ENCODE peak calls at places on chromosomes 13 and 19, in ten cellular contexts. K is AG09309, A is adrenal gland, E is transverse colon, J is tibial artery, U is AG10803, O is prostate gland, P is fibroblast of lung, F is OCI-LY7, D is ovary. R is an unnamed sample.

GRCh38 chr13:93290503-93290902 is 63.9 kb downstream of the GPC6 start:
- DNase-seq in K (no peak), A (no peak), E (no peak), J (no peak), U (no peak), O (no peak), P (peak), F (no peak), D (no peak), R (no peak)

GRCh38 chr19:31938675-31939074 is 406.7 kb upstream of the ZNF507 start:
- DNase-seq in K (no peak), A (no peak), E (no peak), J (no peak), U (no peak), O (no peak), P (peak), F (no peak), D (no peak), R (peak)

GRCh38 chr13:87130401-87130800 is 540.8 kb upstream of the SLITRK5 start:
- DNase-seq in K (no peak), A (no peak), E (no peak), J (no peak), U (no peak), O (no peak), P (no peak), F (no peak), D (no peak), R (no peak)

GRCh38 chr19:38360351-38360750 is 14.0 kb upstream of the PSMD8 start:
- DNase-seq in K (no peak), A (no peak), E (no peak), J (no peak), U (no peak), O (no peak), P (no peak), F (peak), D (no peak), R (no peak)

GRCh38 chr19:31803819-31804446 is 454.7 kb upstream of the TSHZ3 start:
- DNase-seq in K (no peak), A (no peak), E (no peak), J (no peak), U (no peak), O (no peak), P (no peak), F (no peak), D (no peak), R (no peak)

GRCh38 chr13:33031277-33031676 is 15.1 kb downstream of the KL start:
- DNase-seq in K (no peak), A (no peak), E (no peak), J (no peak), U (no peak), O (no peak), P (no peak), F (no peak), D (no peak), R (no peak)

GRCh38 chr13:46641274-46642081 is 88.5 kb downstream of the LRCH1 start:
- DNase-seq in K (no peak), A (no peak), E (no peak), J (no peak), U (no peak), O (no peak), P (no peak), F (no peak), D (no peak), R (no peak)

GRCh38 chr19:46356670-46357055 is 9.8 kb downstream of the PPP5C start:
- DNase-seq in K (no peak), A (no peak), E (no peak), J (no peak), U (no peak), O (no peak), P (no peak), F (no peak), D (no peak), R (no peak)

GRCh38 chr19:40576585-40577451 is at the start of gene SHKBP1:
- DNase-seq in K (peak), A (peak), E (peak), J (peak), U (peak), O (peak), P (peak), F (peak), D (peak), R (peak)

GRCh38 chr19:49952906-49953305 is 8.1 kb downstream of the SIGLEC11 start:
- DNase-seq in K (no peak), A (no peak), E (no peak), J (no peak), U (no peak), O (no peak), P (no peak), F (no peak), D (no peak), R (no peak)

GRCh38 chr19:49951806-49952474 is 9.0 kb downstream of the SIGLEC11 start:
- DNase-seq in K (no peak), A (no peak), E (no peak), J (no peak), U (no peak), O (no peak), P (no peak), F (no peak), D (no peak), R (no peak)

GRCh38 chr19:49954092-49954825 is 6.7 kb downstream of the SIGLEC11 start:
- DNase-seq in K (no peak), A (no peak), E (no peak), J (no peak), U (peak), O (no peak), P (peak), F (no peak), D (peak), R (peak)

GRCh38 chr19:49952475-49952829 is 8.5 kb downstream of the SIGLEC11 start:
- DNase-seq in K (no peak), A (no peak), E (no peak), J (no peak), U (no peak), O (no peak), P (no peak), F (no peak), D (no peak), R (no peak)

GRCh38 chr19:49953376-49953775 is 7.6 kb downstream of the SIGLEC11 start:
- DNase-seq in K (no peak), A (no peak), E (no peak), J (no peak), U (no peak), O (no peak), P (no peak), F (no peak), D (no peak), R (peak)
- TF ChIP-seq CTCF in K (no peak), A (no peak), E (no peak), J (no peak), U (no peak), O (no peak), P (no peak), F (no peak), D (no peak), R (no peak)

GRCh38 chr19:23365222-23365621 is 30.0 kb downstream of the ZNF91 start:
- DNase-seq in K (no peak), A (no peak), E (no peak), J (no peak), U (no peak), O (no peak), P (no peak), F (no peak), D (no peak), R (no peak)
- H3K4me3 ChIP-seq in K (no peak), A (no peak), E (no peak), J (no peak), U (no peak), O (no peak), P (no peak), F (no peak), D (no peak), R (no peak)

DNA sequence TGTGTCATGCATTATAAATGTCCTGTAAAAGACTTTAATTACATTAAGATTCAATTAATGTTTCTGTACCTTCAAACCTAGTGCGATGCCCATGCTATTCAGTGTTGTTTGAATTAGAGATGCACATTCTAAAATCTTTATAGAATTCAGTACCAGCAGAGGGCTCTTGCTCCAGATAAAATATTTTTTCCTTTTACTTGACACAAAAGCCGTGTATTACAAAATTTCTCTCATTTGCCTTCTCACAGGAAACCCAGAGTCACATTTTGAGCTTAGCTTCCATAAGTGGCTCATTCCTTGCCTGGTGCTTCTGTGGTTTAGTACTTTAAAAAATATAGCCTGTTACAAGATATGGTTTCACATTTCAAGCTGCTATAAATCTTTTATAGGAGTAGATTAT is 101.2 kb downstream of the RNF17 start:
- DNase-seq in K (no peak), A (no peak), E (no peak), J (no peak), U (peak), O (no peak), P (peak), F (peak), D (no peak), R (no peak)
- TF ChIP-seq CTCF in K (peak), A (no peak), E (no peak), J (peak), U (peak), O (no peak), P (peak), F (peak), D (no peak), R (no peak)

GRCh38 chr19:58217607-58218391 is 10.9 kb upstream of the ZNF544 start:
- DNase-seq in K (no peak), A (no peak), E (no peak), J (no peak), U (no peak), O (no peak), P (no peak), F (no peak), D (no peak), R (no peak)

GRCh38 chr19:58209577-58209976 is 19.1 kb upstream of the ZNF544 start:
- DNase-seq in K (no peak), A (no peak), E (no peak), J (no peak), U (no peak), O (no peak), P (no peak), F (no peak), D (no peak), R (no peak)

GRCh38 chr19:58212336-58213074 is 16.2 kb upstream of the ZNF544 start:
- DNase-seq in K (no peak), A (no peak), E (no peak), J (no peak), U (no peak), O (no peak), P (no peak), F (no peak), D (no peak), R (no peak)

GRCh38 chr19:58217069-58217481 is 11.6 kb upstream of the ZNF544 start:
- DNase-seq in K (no peak), A (no peak), E (no peak), J (no peak), U (no peak), O (no peak), P (no peak), F (no peak), D (no peak), R (no peak)

DNA sequence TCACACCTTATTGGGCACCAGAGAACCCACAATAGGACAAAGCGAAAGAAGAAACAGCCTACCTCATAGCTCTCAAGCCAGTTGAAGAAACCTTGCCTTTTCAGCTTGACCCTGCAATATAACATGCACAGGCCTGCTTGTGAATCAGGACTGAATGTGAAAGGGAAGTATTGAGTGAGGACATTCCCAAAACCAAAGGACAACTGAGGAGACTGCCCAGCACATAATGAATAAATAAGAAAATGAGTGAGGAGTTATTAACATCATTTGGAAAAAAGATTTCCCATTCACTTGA is 15.7 kb upstream of the ZNF544 start:
- DNase-seq in K (no peak), A (no peak), E (no peak), J (no peak), U (no peak), O (no peak), P (no peak), F (no peak), D (no peak), R (no peak)
- H3K4me3 ChIP-seq in K (no peak), A (no peak), E (no peak), J (no peak), U (no peak), O (no peak), P (no peak), F (no peak), D (no peak), R (no peak)

DNA sequence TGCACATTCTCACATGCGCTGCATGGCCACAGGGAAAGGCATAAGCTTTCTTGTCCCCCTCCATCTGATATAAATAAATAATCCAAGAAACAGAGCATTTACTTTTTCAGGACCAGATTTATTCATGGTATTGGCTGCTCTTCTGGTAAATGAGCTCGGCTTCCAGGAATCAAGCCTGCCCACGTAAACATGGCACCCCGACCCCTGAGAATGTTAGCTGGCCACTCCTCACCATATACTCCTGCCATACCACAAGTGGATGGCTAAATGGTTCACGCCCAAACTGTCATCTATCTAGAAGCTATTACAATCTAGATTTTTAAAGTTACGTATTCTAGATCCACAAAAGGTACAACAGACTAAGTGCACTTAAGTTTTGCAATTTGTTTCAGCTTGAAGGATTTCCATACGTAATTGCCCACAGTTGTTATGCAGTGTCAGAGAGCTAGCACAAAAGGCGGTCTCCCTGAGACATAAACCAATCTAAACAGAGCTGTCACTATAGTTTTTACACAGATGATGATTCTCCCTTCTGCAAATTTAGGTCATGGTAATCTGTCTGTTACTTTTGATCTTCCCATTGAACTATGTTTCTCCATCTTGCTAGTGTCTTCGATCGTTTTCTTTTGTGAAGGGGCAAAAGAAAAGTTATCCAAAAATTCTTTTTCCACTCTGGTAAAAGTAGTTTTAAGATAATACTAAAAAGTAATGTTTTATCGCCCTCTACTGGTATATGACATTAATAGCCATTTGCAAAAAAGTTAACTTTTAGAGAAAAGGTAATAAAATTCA is 16.2 kb upstream of the FOXO1 start:
- DNase-seq in K (no peak), A (no peak), E (no peak), J (no peak), U (peak), O (no peak), P (peak), F (peak), D (no peak), R (no peak)
- TF ChIP-seq CTCF in K (no peak), A (peak), E (peak), J (peak), U (peak), O (peak), P (no peak), F (peak), D (peak), R (peak)

DNA sequence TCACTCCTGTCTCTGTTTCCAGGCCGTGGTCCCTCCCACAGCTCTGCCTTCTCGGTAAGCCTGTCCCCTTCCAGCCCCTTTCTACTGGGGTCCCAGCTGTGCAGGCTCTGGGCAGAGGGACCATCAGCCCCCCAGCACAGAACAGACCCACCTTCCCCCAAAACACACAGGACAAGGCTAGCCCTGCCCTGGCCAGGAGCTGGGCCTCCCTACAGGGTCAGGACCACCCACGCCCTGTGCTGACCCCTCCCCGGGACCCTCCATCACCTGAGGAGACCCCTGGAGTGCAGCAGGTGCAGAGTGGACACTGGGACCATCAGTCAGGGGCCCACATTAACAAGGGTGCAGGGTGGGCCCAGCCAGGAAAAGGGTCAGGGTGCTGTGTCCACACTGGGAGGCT is 13.9 kb downstream of the CEACAM3 start:
- DNase-seq in K (no peak), A (no peak), E (no peak), J (no peak), U (no peak), O (no peak), P (no peak), F (no peak), D (no peak), R (no peak)
- H3K4me3 ChIP-seq in K (no peak), A (no peak), E (no peak), J (no peak), U (no peak), O (no peak), P (no peak), F (no peak), D (no peak), R (no peak)

GRCh38 chr19:42424712-42425131 is 2.5 kb downstream of the LIPE start:
- DNase-seq in K (no peak), A (no peak), E (no peak), J (no peak), U (no peak), O (no peak), P (no peak), F (no peak), D (peak), R (no peak)
- TF ChIP-seq CTCF in K (peak), A (peak), E (no peak), J (no peak), U (no peak), O (no peak), P (peak), F (peak), D (no peak), R (no peak)

DNA sequence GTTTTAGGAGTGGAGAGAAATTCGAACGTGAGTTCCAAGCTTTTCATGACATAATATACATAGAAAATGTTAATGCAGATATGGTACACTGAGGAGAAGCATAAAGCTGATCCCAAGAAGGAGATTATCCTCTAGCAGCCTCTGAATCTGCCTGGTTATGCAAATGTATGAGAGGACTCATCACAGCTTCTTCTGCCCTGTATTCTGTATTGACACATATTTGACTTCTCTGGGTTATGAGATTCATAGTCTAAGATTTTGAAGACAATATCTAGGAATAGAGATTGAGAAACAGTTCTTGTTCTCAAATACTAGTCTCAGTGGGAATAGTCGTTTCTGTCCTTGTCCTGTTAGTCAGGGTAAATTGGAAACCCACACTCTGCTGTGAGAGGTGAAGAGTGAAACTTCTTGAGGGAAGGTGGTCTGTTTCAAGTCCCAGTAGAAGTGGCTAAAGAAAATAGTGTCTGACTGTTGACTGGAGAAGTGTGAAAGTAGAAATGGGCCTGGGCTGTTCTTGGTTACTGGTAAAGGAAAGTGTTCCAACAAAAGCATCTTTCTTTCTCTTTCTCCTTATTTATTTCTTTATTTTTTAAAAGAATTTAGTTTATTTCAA is 1356.6 kb downstream of the SLITRK5 start:
- DNase-seq in K (no peak), A (no peak), E (no peak), J (no peak), U (no peak), O (no peak), P (no peak), F (no peak), D (no peak), R (no peak)
- H3K4me3 ChIP-seq in K (no peak), A (no peak), E (no peak), J (no peak), U (no peak), O (no peak), P (no peak), F (no peak), D (no peak), R (no peak)

DNA sequence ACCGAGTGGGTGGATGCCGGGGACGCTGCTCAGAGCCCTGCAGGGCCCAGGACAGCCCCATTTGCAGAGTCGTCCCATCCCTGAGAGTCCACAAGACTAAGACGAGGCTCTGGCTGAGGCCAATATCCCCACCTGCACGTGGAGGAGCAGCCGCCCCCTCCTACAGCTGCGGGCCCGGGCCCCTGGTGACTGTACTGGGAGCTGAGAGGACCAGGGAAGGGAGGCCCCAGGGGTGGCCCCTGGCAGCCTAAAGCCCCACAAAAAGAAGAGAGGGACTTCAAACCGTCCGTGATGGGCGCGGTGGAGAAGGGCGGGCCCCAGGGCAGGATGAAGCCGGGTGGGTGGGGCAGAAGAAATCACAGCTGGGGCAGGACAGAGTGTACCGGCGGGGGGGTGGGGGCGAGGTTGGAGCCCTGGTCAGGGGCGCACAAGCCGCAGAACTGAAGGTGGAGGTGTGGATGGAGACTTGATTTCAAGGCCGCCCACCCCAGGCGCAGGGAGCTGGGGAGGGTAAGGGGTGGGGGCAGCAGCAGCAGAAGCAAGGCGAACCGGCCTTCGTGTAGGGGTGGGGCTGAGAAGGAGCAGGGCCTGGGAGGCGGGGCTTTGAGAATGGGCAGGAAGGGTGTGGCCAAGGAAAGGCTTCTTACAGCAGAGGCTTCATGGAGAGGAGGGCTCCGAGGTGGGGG is 12.9 kb downstream of the CFD start:
- DNase-seq in K (no peak), A (peak), E (peak), J (no peak), U (peak), O (no peak), P (peak), F (peak), D (peak), R (no peak)
- TF ChIP-seq CTCF in K (no peak), A (no peak), E (no peak), J (no peak), U (no peak), O (no peak), P (no peak), F (no peak), D (no peak), R (no peak)